ENCODE peak calls at places on chromosome 14, in ten cellular contexts. One of them, this sample, is unnamed.

GRCh38 chr14:72906879-72907278 is 13.0 kb upstream of the DPF3 start:
- DNase-seq in naive thymus-derived CD4-positive, alpha-beta T cell: no peak
- DNase-seq in stomach: no peak
- DNase-seq in OCI-LY7: no peak
- DNase-seq in AG04450: no peak
- DNase-seq in aorta: no peak
- DNase-seq in CD8-positive, alpha-beta memory T cell: no peak
- DNase-seq in caudate nucleus: no peak
- DNase-seq in tibial artery: no peak
- DNase-seq in psoas muscle: no peak
- DNase-seq in this sample: no peak

GRCh38 chr14:99064262-99064954 is 207.6 kb downstream of the BCL11B start:
- DNase-seq in tibial artery: no peak
- DNase-seq in naive thymus-derived CD4-positive, alpha-beta T cell: no peak
- DNase-seq in psoas muscle: no peak
- DNase-seq in aorta: no peak
- DNase-seq in AG04450: no peak
- DNase-seq in stomach: no peak
- DNase-seq in CD8-positive, alpha-beta memory T cell: no peak
- DNase-seq in OCI-LY7: no peak
- DNase-seq in caudate nucleus: no peak
- DNase-seq in this sample: peak; percentile 40

GRCh38 chr14:72701232-72701555 is 192.7 kb downstream of the DPF3 start:
- DNase-seq in CD8-positive, alpha-beta memory T cell: no peak
- DNase-seq in naive thymus-derived CD4-positive, alpha-beta T cell: no peak
- DNase-seq in psoas muscle: no peak
- DNase-seq in caudate nucleus: no peak
- DNase-seq in tibial artery: no peak
- DNase-seq in OCI-LY7: no peak
- DNase-seq in AG04450: no peak
- DNase-seq in aorta: no peak
- DNase-seq in stomach: no peak
- DNase-seq in this sample: no peak

GRCh38 chr14:24298892-24299254 is 707 bp downstream of the DHRS1 start:
- DNase-seq in AG04450: peak; percentile 23
- DNase-seq in psoas muscle: no peak
- DNase-seq in caudate nucleus: no peak
- DNase-seq in stomach: no peak
- DNase-seq in tibial artery: no peak
- DNase-seq in naive thymus-derived CD4-positive, alpha-beta T cell: no peak
- DNase-seq in CD8-positive, alpha-beta memory T cell: no peak
- DNase-seq in aorta: no peak
- DNase-seq in OCI-LY7: no peak
- DNase-seq in this sample: peak; percentile 87

GRCh38 chr14:100303179-100303578 is 3.1 kb downstream of the SLC25A29 start:
- DNase-seq in CD8-positive, alpha-beta memory T cell: no peak
- DNase-seq in AG04450: no peak
- DNase-seq in OCI-LY7: peak; percentile 25
- DNase-seq in stomach: no peak
- DNase-seq in psoas muscle: no peak
- DNase-seq in naive thymus-derived CD4-positive, alpha-beta T cell: no peak
- DNase-seq in caudate nucleus: no peak
- DNase-seq in tibial artery: no peak
- DNase-seq in aorta: no peak
- DNase-seq in this sample: no peak

GRCh38 chr14:80381964-80382363 is 170.7 kb upstream of the DIO2 start:
- DNase-seq in psoas muscle: no peak
- DNase-seq in OCI-LY7: no peak
- DNase-seq in caudate nucleus: no peak
- DNase-seq in naive thymus-derived CD4-positive, alpha-beta T cell: no peak
- DNase-seq in stomach: no peak
- DNase-seq in tibial artery: no peak
- DNase-seq in AG04450: no peak
- DNase-seq in CD8-positive, alpha-beta memory T cell: no peak
- DNase-seq in aorta: no peak
- DNase-seq in this sample: no peak

GRCh38 chr14:28758253-28758915 is 8.2 kb upstream of the FOXG1 start:
- DNase-seq in naive thymus-derived CD4-positive, alpha-beta T cell: no peak
- DNase-seq in psoas muscle: no peak
- DNase-seq in stomach: no peak
- DNase-seq in CD8-positive, alpha-beta memory T cell: no peak
- DNase-seq in OCI-LY7: no peak
- DNase-seq in aorta: no peak
- DNase-seq in caudate nucleus: no peak
- DNase-seq in tibial artery: no peak
- DNase-seq in AG04450: no peak
- DNase-seq in this sample: no peak

GRCh38 chr14:27411021-27411420 is 813.2 kb upstream of the NOVA1 start:
- DNase-seq in AG04450: no peak
- DNase-seq in tibial artery: no peak
- DNase-seq in naive thymus-derived CD4-positive, alpha-beta T cell: no peak
- DNase-seq in psoas muscle: no peak
- DNase-seq in aorta: no peak
- DNase-seq in OCI-LY7: no peak
- DNase-seq in stomach: no peak
- DNase-seq in CD8-positive, alpha-beta memory T cell: no peak
- DNase-seq in caudate nucleus: no peak
- DNase-seq in this sample: no peak

GRCh38 chr14:67426161-67426560 is 14.2 kb upstream of the PLEK2 start:
- DNase-seq in OCI-LY7: no peak
- DNase-seq in caudate nucleus: no peak
- DNase-seq in naive thymus-derived CD4-positive, alpha-beta T cell: no peak
- DNase-seq in stomach: no peak
- DNase-seq in psoas muscle: no peak
- DNase-seq in AG04450: no peak
- DNase-seq in tibial artery: no peak
- DNase-seq in aorta: peak; percentile 31
- DNase-seq in CD8-positive, alpha-beta memory T cell: no peak
- DNase-seq in this sample: no peak

GRCh38 chr14:91149462-91149861 is 35.6 kb downstream of the DGLUCY start:
- DNase-seq in naive thymus-derived CD4-positive, alpha-beta T cell: no peak
- DNase-seq in stomach: peak; percentile 75
- DNase-seq in psoas muscle: peak; percentile 25
- DNase-seq in tibial artery: peak; percentile 75
- DNase-seq in AG04450: peak; percentile 99
- DNase-seq in OCI-LY7: no peak
- DNase-seq in caudate nucleus: no peak
- DNase-seq in aorta: no peak
- DNase-seq in CD8-positive, alpha-beta memory T cell: no peak
- DNase-seq in this sample: peak; percentile 97

GRCh38 chr14:103697601-103698379 is 17.5 kb downstream of the XRCC3 start:
- DNase-seq in CD8-positive, alpha-beta memory T cell: no peak
- DNase-seq in tibial artery: no peak
- DNase-seq in AG04450: no peak
- DNase-seq in aorta: peak; percentile 55
- DNase-seq in naive thymus-derived CD4-positive, alpha-beta T cell: no peak
- DNase-seq in OCI-LY7: no peak
- DNase-seq in caudate nucleus: no peak
- DNase-seq in psoas muscle: peak; percentile 12
- DNase-seq in stomach: no peak
- DNase-seq in this sample: no peak

GRCh38 chr14:37588956-37589737 is 5.9 kb downstream of the FOXA1 start:
- DNase-seq in OCI-LY7: no peak
- DNase-seq in AG04450: no peak
- DNase-seq in CD8-positive, alpha-beta memory T cell: no peak
- DNase-seq in caudate nucleus: no peak
- DNase-seq in tibial artery: no peak
- DNase-seq in aorta: no peak
- DNase-seq in stomach: no peak
- DNase-seq in naive thymus-derived CD4-positive, alpha-beta T cell: no peak
- DNase-seq in psoas muscle: no peak
- DNase-seq in this sample: no peak

GRCh38 chr14:31038521-31039166 is 12.5 kb upstream of the STRN3 start:
- DNase-seq in tibial artery: no peak
- DNase-seq in CD8-positive, alpha-beta memory T cell: no peak
- DNase-seq in aorta: no peak
- DNase-seq in AG04450: no peak
- DNase-seq in OCI-LY7: no peak
- DNase-seq in psoas muscle: no peak
- DNase-seq in stomach: no peak
- DNase-seq in naive thymus-derived CD4-positive, alpha-beta T cell: no peak
- DNase-seq in caudate nucleus: no peak
- DNase-seq in this sample: no peak

GRCh38 chr14:34051966-34052657 is 101.2 kb upstream of the EGLN3 start:
- DNase-seq in aorta: no peak
- DNase-seq in tibial artery: peak; percentile 41
- DNase-seq in AG04450: no peak
- DNase-seq in OCI-LY7: no peak
- DNase-seq in psoas muscle: peak; percentile 24
- DNase-seq in stomach: no peak
- DNase-seq in CD8-positive, alpha-beta memory T cell: no peak
- DNase-seq in caudate nucleus: no peak
- DNase-seq in naive thymus-derived CD4-positive, alpha-beta T cell: no peak
- DNase-seq in this sample: peak; percentile 87

GRCh38 chr14:77638738-77639137 is 22.3 kb upstream of the SPTLC2 start:
- DNase-seq in stomach: no peak
- DNase-seq in naive thymus-derived CD4-positive, alpha-beta T cell: no peak
- DNase-seq in aorta: no peak
- DNase-seq in psoas muscle: no peak
- DNase-seq in CD8-positive, alpha-beta memory T cell: no peak
- DNase-seq in tibial artery: no peak
- DNase-seq in AG04450: peak; percentile 76
- DNase-seq in OCI-LY7: no peak
- DNase-seq in caudate nucleus: no peak
- DNase-seq in this sample: peak; percentile 52

GRCh38 chr14:50821471-50822464 is 9.2 kb downstream of the NIN start:
- DNase-seq in psoas muscle: no peak
- DNase-seq in OCI-LY7: no peak
- DNase-seq in stomach: peak; percentile 41
- DNase-seq in aorta: no peak
- DNase-seq in CD8-positive, alpha-beta memory T cell: peak; percentile 72
- DNase-seq in caudate nucleus: no peak
- DNase-seq in naive thymus-derived CD4-positive, alpha-beta T cell: peak; percentile 60
- DNase-seq in tibial artery: no peak
- DNase-seq in AG04450: no peak
- DNase-seq in this sample: no peak

GRCh38 chr14:90536092-90536491 is 139.3 kb downstream of the CALM1 start:
- DNase-seq in CD8-positive, alpha-beta memory T cell: no peak
- DNase-seq in caudate nucleus: peak; percentile 42
- DNase-seq in naive thymus-derived CD4-positive, alpha-beta T cell: no peak
- DNase-seq in tibial artery: no peak
- DNase-seq in psoas muscle: no peak
- DNase-seq in stomach: no peak
- DNase-seq in aorta: no peak
- DNase-seq in OCI-LY7: no peak
- DNase-seq in AG04450: no peak
- DNase-seq in this sample: no peak

GRCh38 chr14:72609205-72609916 is 284.5 kb downstream of the DPF3 start:
- DNase-seq in caudate nucleus: no peak
- DNase-seq in CD8-positive, alpha-beta memory T cell: no peak
- DNase-seq in psoas muscle: no peak
- DNase-seq in tibial artery: no peak
- DNase-seq in aorta: no peak
- DNase-seq in stomach: no peak
- DNase-seq in AG04450: no peak
- DNase-seq in naive thymus-derived CD4-positive, alpha-beta T cell: no peak
- DNase-seq in OCI-LY7: no peak
- DNase-seq in this sample: no peak

GRCh38 chr14:97349946-97350345 is 552.8 kb downstream of the VRK1 start:
- DNase-seq in naive thymus-derived CD4-positive, alpha-beta T cell: no peak
- DNase-seq in aorta: no peak
- DNase-seq in psoas muscle: no peak
- DNase-seq in OCI-LY7: no peak
- DNase-seq in CD8-positive, alpha-beta memory T cell: no peak
- DNase-seq in stomach: no peak
- DNase-seq in AG04450: no peak
- DNase-seq in caudate nucleus: no peak
- DNase-seq in tibial artery: no peak
- DNase-seq in this sample: no peak

DNA sequence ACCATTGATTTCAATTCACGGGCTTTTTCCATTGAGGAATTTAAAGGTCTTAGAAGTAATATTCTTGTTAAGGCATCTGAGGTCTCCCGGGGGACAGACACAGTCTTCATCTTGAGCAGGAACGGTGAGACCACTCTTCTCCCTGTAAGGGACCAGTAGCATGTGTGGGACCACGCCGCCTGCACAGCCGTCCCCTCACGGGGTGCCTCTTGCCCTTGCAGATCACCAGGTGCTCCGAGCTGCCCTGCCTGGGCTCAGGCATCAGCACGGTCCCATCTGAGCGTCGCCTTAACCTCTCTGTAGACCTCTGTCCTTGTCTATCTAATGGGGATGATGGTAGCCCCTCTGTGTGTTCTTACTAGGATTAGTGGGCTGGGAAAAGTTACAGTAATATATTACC is 74.1 kb downstream of the PPP2R5C start:
- DNase-seq in AG04450: no peak
- DNase-seq in caudate nucleus: no peak
- DNase-seq in OCI-LY7: no peak
- DNase-seq in aorta: no peak
- DNase-seq in stomach: no peak
- DNase-seq in tibial artery: no peak
- DNase-seq in CD8-positive, alpha-beta memory T cell: no peak
- DNase-seq in psoas muscle: no peak
- DNase-seq in naive thymus-derived CD4-positive, alpha-beta T cell: no peak
- DNase-seq in this sample: no peak
- H3K27ac ChIP-seq in AG04450: no peak overlapping the region
- H3K27ac ChIP-seq in caudate nucleus: no peak overlapping the region
- H3K27ac ChIP-seq in OCI-LY7: no peak overlapping the region
- H3K27ac ChIP-seq in aorta: no peak overlapping the region
- H3K27ac ChIP-seq in stomach: peak overlapping the region; percentile 73
- H3K27ac ChIP-seq in tibial artery: peak overlapping the region; percentile 65
- H3K27ac ChIP-seq in CD8-positive, alpha-beta memory T cell: no peak overlapping the region
- H3K27ac ChIP-seq in psoas muscle: peak overlapping the region; percentile 66
- H3K27ac ChIP-seq in naive thymus-derived CD4-positive, alpha-beta T cell: peak overlapping the region; percentile 38
- H3K27ac ChIP-seq in this sample: peak overlapping the region; percentile 65

GRCh38 chr14:95436348-95436747 is 80.1 kb downstream of the SYNE3 start:
- DNase-seq in OCI-LY7: no peak
- DNase-seq in CD8-positive, alpha-beta memory T cell: no peak
- DNase-seq in tibial artery: no peak
- DNase-seq in psoas muscle: no peak
- DNase-seq in stomach: no peak
- DNase-seq in AG04450: no peak
- DNase-seq in aorta: no peak
- DNase-seq in naive thymus-derived CD4-positive, alpha-beta T cell: no peak
- DNase-seq in caudate nucleus: no peak
- DNase-seq in this sample: no peak
- H3K27ac ChIP-seq in OCI-LY7: no peak overlapping the region
- H3K27ac ChIP-seq in CD8-positive, alpha-beta memory T cell: no peak overlapping the region
- H3K27ac ChIP-seq in tibial artery: no peak overlapping the region
- H3K27ac ChIP-seq in psoas muscle: no peak overlapping the region
- H3K27ac ChIP-seq in stomach: no peak overlapping the region
- H3K27ac ChIP-seq in AG04450: no peak overlapping the region
- H3K27ac ChIP-seq in aorta: no peak overlapping the region
- H3K27ac ChIP-seq in naive thymus-derived CD4-positive, alpha-beta T cell: no peak overlapping the region
- H3K27ac ChIP-seq in caudate nucleus: no peak overlapping the region
- H3K27ac ChIP-seq in this sample: no peak overlapping the region

GRCh38 chr14:104797112-104798044 is 1.8 kb upstream of the AKT1 start:
- DNase-seq in naive thymus-derived CD4-positive, alpha-beta T cell: no peak
- DNase-seq in caudate nucleus: no peak
- DNase-seq in tibial artery: no peak
- DNase-seq in psoas muscle: no peak
- DNase-seq in stomach: peak; percentile 61
- DNase-seq in AG04450: no peak
- DNase-seq in CD8-positive, alpha-beta memory T cell: no peak
- DNase-seq in OCI-LY7: no peak
- DNase-seq in aorta: no peak
- DNase-seq in this sample: no peak
- H3K27ac ChIP-seq in naive thymus-derived CD4-positive, alpha-beta T cell: no peak overlapping the region
- H3K27ac ChIP-seq in caudate nucleus: no peak overlapping the region
- H3K27ac ChIP-seq in tibial artery: peak overlapping the region; percentile 100
- H3K27ac ChIP-seq in psoas muscle: peak overlapping the region; percentile 88
- H3K27ac ChIP-seq in stomach: peak overlapping the region; percentile 89
- H3K27ac ChIP-seq in AG04450: no peak overlapping the region
- H3K27ac ChIP-seq in CD8-positive, alpha-beta memory T cell: no peak overlapping the region
- H3K27ac ChIP-seq in OCI-LY7: no peak overlapping the region
- H3K27ac ChIP-seq in aorta: no peak overlapping the region
- H3K27ac ChIP-seq in this sample: no peak overlapping the region

GRCh38 chr14:94594441-94594840 is 13.2 kb downstream of the SERPINA5 start:
- DNase-seq in OCI-LY7: no peak
- DNase-seq in caudate nucleus: no peak
- DNase-seq in AG04450: no peak
- DNase-seq in aorta: peak; percentile 52
- DNase-seq in stomach: no peak
- DNase-seq in naive thymus-derived CD4-positive, alpha-beta T cell: no peak
- DNase-seq in tibial artery: no peak
- DNase-seq in psoas muscle: no peak
- DNase-seq in CD8-positive, alpha-beta memory T cell: no peak
- DNase-seq in this sample: no peak
- H3K27ac ChIP-seq in OCI-LY7: no peak overlapping the region
- H3K27ac ChIP-seq in caudate nucleus: no peak overlapping the region
- H3K27ac ChIP-seq in AG04450: no peak overlapping the region
- H3K27ac ChIP-seq in aorta: no peak overlapping the region
- H3K27ac ChIP-seq in stomach: no peak overlapping the region
- H3K27ac ChIP-seq in naive thymus-derived CD4-positive, alpha-beta T cell: no peak overlapping the region
- H3K27ac ChIP-seq in tibial artery: no peak overlapping the region
- H3K27ac ChIP-seq in psoas muscle: no peak overlapping the region
- H3K27ac ChIP-seq in CD8-positive, alpha-beta memory T cell: no peak overlapping the region
- H3K27ac ChIP-seq in this sample: no peak overlapping the region